ENCODE peak calls at places on chromosome 12, in five cellular contexts. One of them, this sample, is unnamed.

GRCh38 chr12:131091413-131091975 is 137.8 kb downstream of the ADGRD1 start:
- DNase-seq in RWPE1: no peak
- DNase-seq in NCI-H1436 treated with DMSO at 0.1 percent for 48 hours: no peak
- DNase-seq in lower lobe of right lung: peak
- DNase-seq in lung: no peak
- DNase-seq in this sample: no peak

GRCh38 chr12:79689041-79689476 is 1.7 kb downstream of the PAWR start:
- DNase-seq in RWPE1: no peak
- DNase-seq in NCI-H1436 treated with DMSO at 0.1 percent for 48 hours: no peak
- DNase-seq in lung: no peak
- DNase-seq in lower lobe of right lung: no peak
- DNase-seq in this sample: no peak

GRCh38 chr12:105418232-105418631 is 87.7 kb downstream of the C12orf75 start:
- DNase-seq in RWPE1: peak
- DNase-seq in lower lobe of right lung: no peak
- DNase-seq in lung: no peak
- DNase-seq in NCI-H1436 treated with DMSO at 0.1 percent for 48 hours: no peak
- DNase-seq in this sample: no peak

GRCh38 chr12:49283541-49284429 is 11.2 kb upstream of the PRPH start:
- DNase-seq in RWPE1: no peak
- DNase-seq in lower lobe of right lung: no peak
- DNase-seq in lung: no peak
- DNase-seq in NCI-H1436 treated with DMSO at 0.1 percent for 48 hours: no peak
- DNase-seq in this sample: no peak

GRCh38 chr12:46507766-46508165 is 135.2 kb upstream of the SLC38A2 start:
- DNase-seq in RWPE1: no peak
- DNase-seq in lower lobe of right lung: no peak
- DNase-seq in lung: no peak
- DNase-seq in NCI-H1436 treated with DMSO at 0.1 percent for 48 hours: no peak
- DNase-seq in this sample: no peak

GRCh38 chr12:60803147-60803546 is 1207.3 kb downstream of the SLC16A7 start:
- DNase-seq in RWPE1: no peak
- DNase-seq in lung: no peak
- DNase-seq in lower lobe of right lung: no peak
- DNase-seq in NCI-H1436 treated with DMSO at 0.1 percent for 48 hours: no peak
- DNase-seq in this sample: no peak

GRCh38 chr12:65170245-65170881 is 980 bp downstream of the LEMD3 start:
- DNase-seq in lower lobe of right lung: peak
- DNase-seq in RWPE1: peak
- DNase-seq in NCI-H1436 treated with DMSO at 0.1 percent for 48 hours: no peak
- DNase-seq in lung: peak
- DNase-seq in this sample: peak

GRCh38 chr12:92771011-92771410 is 68.2 kb downstream of the PLEKHG7 start:
- DNase-seq in RWPE1: no peak
- DNase-seq in lung: no peak
- DNase-seq in NCI-H1436 treated with DMSO at 0.1 percent for 48 hours: no peak
- DNase-seq in lower lobe of right lung: no peak
- DNase-seq in this sample: no peak

GRCh38 chr12:43283206-43283605 is 268.8 kb downstream of the ADAMTS20 start:
- DNase-seq in NCI-H1436 treated with DMSO at 0.1 percent for 48 hours: no peak
- DNase-seq in lung: no peak
- DNase-seq in lower lobe of right lung: no peak
- DNase-seq in RWPE1: no peak
- DNase-seq in this sample: no peak

GRCh38 chr12:66746489-66747201 is 67.8 kb upstream of the GRIP1 start:
- DNase-seq in lung: no peak
- DNase-seq in NCI-H1436 treated with DMSO at 0.1 percent for 48 hours: no peak
- DNase-seq in RWPE1: no peak
- DNase-seq in lower lobe of right lung: no peak
- DNase-seq in this sample: no peak

GRCh38 chr12:70242695-70243509 is at the start of gene CNOT2:
- DNase-seq in RWPE1: peak
- DNase-seq in lung: peak
- DNase-seq in lower lobe of right lung: peak
- DNase-seq in NCI-H1436 treated with DMSO at 0.1 percent for 48 hours: no peak
- DNase-seq in this sample: peak

GRCh38 chr12:29039013-29039412 is 110.1 kb upstream of the FAR2 start:
- DNase-seq in lung: no peak
- DNase-seq in NCI-H1436 treated with DMSO at 0.1 percent for 48 hours: no peak
- DNase-seq in lower lobe of right lung: no peak
- DNase-seq in RWPE1: no peak
- DNase-seq in this sample: no peak

GRCh38 chr12:87120440-87120839 is 864.2 kb upstream of the MGAT4C start:
- DNase-seq in RWPE1: no peak
- DNase-seq in NCI-H1436 treated with DMSO at 0.1 percent for 48 hours: no peak
- DNase-seq in lung: no peak
- DNase-seq in lower lobe of right lung: no peak
- DNase-seq in this sample: no peak

GRCh38 chr12:92928431-92928961 is 599 bp downstream of the EEA1 start:
- DNase-seq in lung: peak
- DNase-seq in NCI-H1436 treated with DMSO at 0.1 percent for 48 hours: no peak
- DNase-seq in lower lobe of right lung: peak
- DNase-seq in RWPE1: no peak
- DNase-seq in this sample: no peak

GRCh38 chr12:51874486-51874885 is 13.4 kb upstream of the ANKRD33 start:
- DNase-seq in lung: no peak
- DNase-seq in lower lobe of right lung: no peak
- DNase-seq in NCI-H1436 treated with DMSO at 0.1 percent for 48 hours: no peak
- DNase-seq in RWPE1: no peak
- DNase-seq in this sample: no peak

GRCh38 chr12:67442347-67442841 is 173.2 kb downstream of the CAND1 start:
- DNase-seq in lower lobe of right lung: no peak
- DNase-seq in RWPE1: no peak
- DNase-seq in NCI-H1436 treated with DMSO at 0.1 percent for 48 hours: no peak
- DNase-seq in lung: no peak
- DNase-seq in this sample: no peak

GRCh38 chr12:57722716-57723629 is 15.6 kb downstream of the AGAP2 start:
- DNase-seq in NCI-H1436 treated with DMSO at 0.1 percent for 48 hours: no peak
- DNase-seq in lower lobe of right lung: no peak
- DNase-seq in RWPE1: no peak
- DNase-seq in lung: no peak
- DNase-seq in this sample: no peak

GRCh38 chr12:71162832-71163711 is 5.3 kb upstream of the TSPAN8 start:
- DNase-seq in RWPE1: no peak
- DNase-seq in lung: no peak
- DNase-seq in NCI-H1436 treated with DMSO at 0.1 percent for 48 hours: no peak
- DNase-seq in lower lobe of right lung: no peak
- DNase-seq in this sample: peak

GRCh38 chr12:15688838-15689237 is 100.3 kb downstream of the EPS8 start:
- DNase-seq in NCI-H1436 treated with DMSO at 0.1 percent for 48 hours: no peak
- DNase-seq in RWPE1: no peak
- DNase-seq in lung: no peak
- DNase-seq in lower lobe of right lung: peak
- DNase-seq in this sample: no peak

GRCh38 chr12:24937553-24938244 is 11.2 kb downstream of the BCAT1 start:
- DNase-seq in lower lobe of right lung: no peak
- DNase-seq in RWPE1: no peak
- DNase-seq in NCI-H1436 treated with DMSO at 0.1 percent for 48 hours: no peak
- DNase-seq in lung: no peak
- DNase-seq in this sample: no peak

GRCh38 chr12:27244680-27245005 is 557 bp downstream of the STK38L start:
- DNase-seq in RWPE1: peak
- DNase-seq in lower lobe of right lung: no peak
- DNase-seq in NCI-H1436 treated with DMSO at 0.1 percent for 48 hours: no peak
- DNase-seq in lung: no peak
- DNase-seq in this sample: no peak

GRCh38 chr12:13163868-13164267 is 32.7 kb upstream of the EMP1 start:
- DNase-seq in RWPE1: no peak
- DNase-seq in lower lobe of right lung: no peak
- DNase-seq in lung: peak
- DNase-seq in NCI-H1436 treated with DMSO at 0.1 percent for 48 hours: no peak
- DNase-seq in this sample: no peak

GRCh38 chr12:57621497-57622292 is 10.5 kb downstream of the ARHGEF25 start:
- DNase-seq in RWPE1: peak
- DNase-seq in lung: peak
- DNase-seq in lower lobe of right lung: peak
- DNase-seq in NCI-H1436 treated with DMSO at 0.1 percent for 48 hours: no peak
- DNase-seq in this sample: peak